ENCODE peak calls at places on chromosomes 13 and 19, in seven cellular contexts. L is effector memory CD4-positive, alpha-beta T cell; Z is cardiac muscle cell; I is prostate gland; F is tibial artery; M is GM12864; B is CD8-positive, alpha-beta memory T cell. P is an unnamed sample.

GRCh38 chr19:1154731-1155351 is 19.2 kb downstream of the SBNO2 start:
- DNase-seq in L (no peak), Z (peak; percentile 96), I (peak; percentile 79), F (peak; percentile 92), M (no peak), B (no peak), P (no peak)

GRCh38 chr19:48806518-48806817 is 4.4 kb downstream of the BCAT2 start:
- DNase-seq in L (no peak), Z (no peak), I (no peak), F (peak; percentile 40), M (no peak), B (peak; percentile 31), P (no peak)

GRCh38 chr13:35630551-35631275 is 154.2 kb upstream of the MAB21L1 start:
- DNase-seq in L (no peak), Z (peak; percentile 65), I (peak; percentile 16), F (no peak), M (no peak), B (no peak), P (peak; percentile 31)

GRCh38 chr13:49220856-49221614 is 897 bp downstream of the MLNR start:
- DNase-seq in L (no peak), Z (no peak), I (no peak), F (no peak), M (no peak), B (no peak), P (no peak)

GRCh38 chr19:474126-475078 is 13.6 kb upstream of the SHC2 start:
- DNase-seq in L (no peak), Z (no peak), I (no peak), F (no peak), M (no peak), B (no peak), P (no peak)

GRCh38 chr19:35596366-35596999 is 10.5 kb downstream of the PMIS2 start:
- DNase-seq in L (no peak), Z (peak; percentile 10), I (no peak), F (no peak), M (peak; percentile 56), B (no peak), P (peak; percentile 71)

GRCh38 chr13:95608640-95609280 is 35.7 kb downstream of the DZIP1 start:
- DNase-seq in L (no peak), Z (no peak), I (no peak), F (no peak), M (no peak), B (no peak), P (no peak)

GRCh38 chr13:83929147-83929546 is 46.9 kb upstream of the SLITRK1 start:
- DNase-seq in L (no peak), Z (peak; percentile 3), I (no peak), F (no peak), M (no peak), B (no peak), P (no peak)

GRCh38 chr19:48090281-48090802 is 20.3 kb downstream of the PLA2G4C start:
- DNase-seq in L (no peak), Z (no peak), I (peak; percentile 34), F (no peak), M (no peak), B (no peak), P (no peak)

GRCh38 chr13:105735269-105735668 is 800.2 kb downstream of the EFNB2 start:
- DNase-seq in L (no peak), Z (no peak), I (no peak), F (no peak), M (no peak), B (no peak), P (peak; percentile 24)

GRCh38 chr13:45933203-45934014 is 81.9 kb upstream of the SIAH3 start:
- DNase-seq in L (no peak), Z (no peak), I (no peak), F (no peak), M (no peak), B (no peak), P (no peak)

GRCh38 chr13:72458701-72459100 is 268.7 kb downstream of the MZT1 start:
- DNase-seq in L (no peak), Z (peak; percentile 7), I (no peak), F (no peak), M (no peak), B (no peak), P (no peak)

GRCh38 chr13:50934735-50935419 is 25.3 kb downstream of the RNASEH2B start:
- DNase-seq in L (no peak), Z (no peak), I (no peak), F (no peak), M (no peak), B (no peak), P (no peak)

GRCh38 chr13:50866817-50867640 is 23.5 kb upstream of the DLEU7 start:
- DNase-seq in L (no peak), Z (no peak), I (no peak), F (no peak), M (no peak), B (no peak), P (no peak)

GRCh38 chr19:294819-295686 is 3.9 kb upstream of the PLPP2 start:
- DNase-seq in L (no peak), Z (peak; percentile 32), I (no peak), F (no peak), M (no peak), B (peak; percentile 15), P (peak; percentile 5)

GRCh38 chr13:112106467-112107141 is 39.7 kb downstream of the SOX1 start:
- DNase-seq in L (no peak), Z (no peak), I (no peak), F (no peak), M (no peak), B (no peak), P (no peak)

GRCh38 chr13:79455331-79455730 is 25.6 kb upstream of the NDFIP2 start:
- DNase-seq in L (no peak), Z (peak; percentile 16), I (no peak), F (no peak), M (no peak), B (no peak), P (no peak)

GRCh38 chr13:32895296-32895695 is 120.9 kb upstream of the KL start:
- DNase-seq in L (no peak), Z (no peak), I (no peak), F (no peak), M (no peak), B (no peak), P (no peak)

GRCh38 chr13:44816701-44817684 is 172.3 kb downstream of the NUFIP1 start:
- DNase-seq in L (no peak), Z (peak; percentile 20), I (no peak), F (no peak), M (no peak), B (no peak), P (no peak)

GRCh38 chr19:38737297-38737865 is 6.9 kb downstream of the CAPN12 start:
- DNase-seq in L (no peak), Z (no peak), I (no peak), F (no peak), M (no peak), B (no peak), P (no peak)

GRCh38 chr19:38815059-38816001 is 2.6 kb upstream of the LGALS4 start:
- DNase-seq in L (no peak), Z (no peak), I (no peak), F (no peak), M (no peak), B (no peak), P (no peak)

GRCh38 chr19:18776288-18776594 is 14.9 kb downstream of the COMP start:
- DNase-seq in L (no peak), Z (peak; percentile 50), I (no peak), F (no peak), M (no peak), B (no peak), P (no peak)

DNA sequence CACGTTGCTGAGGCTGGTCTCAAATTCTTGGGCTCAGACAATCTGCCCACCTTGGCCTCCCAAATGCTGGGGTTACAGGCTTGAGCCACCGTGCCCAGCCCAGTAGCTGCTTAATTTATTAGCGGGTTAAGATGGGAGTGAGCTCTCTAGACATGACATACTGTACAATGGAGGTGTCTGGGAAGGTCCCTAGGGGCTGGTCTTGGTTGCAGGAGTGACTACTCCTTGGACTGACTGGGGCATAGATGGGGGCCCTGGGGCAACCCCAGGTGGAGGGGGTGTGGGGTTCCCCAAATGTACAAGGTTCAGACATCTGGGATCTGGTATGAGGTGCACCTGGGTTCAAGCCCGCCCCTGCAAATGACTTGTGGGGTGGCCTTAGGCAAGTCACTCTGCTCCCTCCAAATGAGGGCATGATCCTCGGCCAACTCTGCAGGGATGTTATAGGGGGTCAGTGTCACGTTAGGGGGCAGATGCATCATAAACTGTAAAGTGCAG is 12.8 kb downstream of the CIB3 start:
- DNase-seq in L (no peak), Z (no peak), I (no peak), F (no peak), M (no peak), B (no peak), P (no peak)
- H3K4me3 ChIP-seq in L (no peak overlapping the region), Z (no peak overlapping the region), I (no peak overlapping the region), F (no peak overlapping the region), M (no peak overlapping the region), B (no peak overlapping the region), P (no peak overlapping the region)

DNA sequence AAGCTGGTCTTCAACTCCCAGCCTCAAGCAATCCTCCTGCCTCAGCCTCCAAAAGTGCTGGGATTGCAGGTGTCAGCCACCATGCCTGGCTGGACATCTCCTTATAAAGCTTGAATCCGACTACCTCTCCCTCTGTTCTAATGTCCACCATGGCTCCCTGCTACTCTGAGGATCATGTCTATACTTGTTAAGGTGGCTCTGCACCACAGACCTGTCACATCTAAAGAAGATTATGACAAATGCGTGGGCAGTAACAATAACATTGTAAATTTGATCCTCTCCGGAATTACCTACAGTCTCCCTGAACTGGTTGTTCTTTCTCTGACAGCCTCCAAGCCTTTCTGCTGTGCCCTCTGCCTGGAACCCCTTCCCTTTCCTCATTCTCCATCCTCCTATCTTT is 1.8 kb downstream of the NXNL1 start:
- DNase-seq in L (no peak), Z (no peak), I (no peak), F (no peak), M (no peak), B (no peak), P (no peak)
- H3K4me3 ChIP-seq in L (no peak overlapping the region), Z (no peak overlapping the region), I (no peak overlapping the region), F (no peak overlapping the region), M (no peak overlapping the region), B (no peak overlapping the region), P (no peak overlapping the region)

DNA sequence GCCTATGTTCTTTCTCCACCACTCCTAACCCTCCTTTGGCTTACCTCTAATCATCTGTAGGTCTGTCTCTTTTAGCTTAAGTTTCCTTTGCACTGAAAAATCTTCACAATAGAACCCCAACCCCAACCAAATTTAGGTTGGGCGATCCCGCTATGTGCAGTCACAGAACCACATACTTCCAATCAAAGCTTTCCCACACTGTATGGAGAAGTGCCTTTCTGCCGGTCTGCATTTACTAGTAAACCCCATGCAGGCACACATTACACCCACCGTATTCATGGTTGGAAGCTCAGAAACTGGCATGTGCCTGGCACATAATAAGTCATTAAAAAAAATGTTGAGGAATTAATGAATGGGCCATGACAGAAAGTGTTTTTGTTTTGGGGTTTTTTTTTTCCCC is 158.4 kb downstream of the KLF12 start:
- DNase-seq in L (no peak), Z (no peak), I (no peak), F (no peak), M (no peak), B (no peak), P (no peak)
- H3K4me3 ChIP-seq in L (no peak overlapping the region), Z (no peak overlapping the region), I (no peak overlapping the region), F (no peak overlapping the region), M (no peak overlapping the region), B (no peak overlapping the region), P (no peak overlapping the region)

GRCh38 chr13:92805766-92806165 is 420.8 kb upstream of the GPC6 start:
- DNase-seq in L (no peak), Z (no peak), I (no peak), F (no peak), M (no peak), B (no peak), P (no peak)
- H3K4me3 ChIP-seq in L (peak overlapping the region; percentile 25), Z (no peak overlapping the region), I (no peak overlapping the region), F (peak overlapping the region; percentile 28), M (no peak overlapping the region), B (peak overlapping the region; percentile 53), P (peak overlapping the region; percentile 5)

GRCh38 chr19:10010247-10010691 is at the start of gene COL5A3:
- DNase-seq in L (no peak), Z (peak; percentile 72), I (peak; percentile 15), F (peak; percentile 58), M (no peak), B (no peak), P (no peak)
- H3K4me3 ChIP-seq in L (no peak within 1 kb of the TSS), Z (no peak within 1 kb of the TSS), I (peak within 1 kb of the TSS; percentile 25), F (peak within 1 kb of the TSS; percentile 57), M (no peak within 1 kb of the TSS), B (no peak within 1 kb of the TSS), P (no peak within 1 kb of the TSS)